ENCODE peak calls at places on chromosome 20, in nine cellular contexts. H is cardiac muscle cell, Z is H9, X is AG04450, M is PC-3, Y is Peyer's patch, N is IMR-90, J is cardiac fibroblast, L is AG04449. R is an unnamed sample.

GRCh38 chr20:6887966-6888365 is 120.5 kb downstream of the BMP2 start:
- DNase-seq in Y (no peak), L (no peak), J (no peak), Z (no peak), M (no peak), H (no peak), N (no peak), X (no peak), R (no peak)

GRCh38 chr20:50735813-50736212 is 4.4 kb downstream of the PARD6B start:
- DNase-seq in L (no peak), X (no peak), Y (no peak), J (no peak), M (peak; percentile 64), N (no peak), Z (no peak), H (no peak), R (no peak)

GRCh38 chr20:62063981-62064787 is 1.5 kb downstream of the TAF4 start:
- DNase-seq in X (no peak), Y (peak; percentile 74), N (no peak), L (no peak), Z (peak; percentile 56), J (peak; percentile 15), H (peak; percentile 56), M (peak; percentile 38), R (no peak)

GRCh38 chr20:16005612-16006493 is 567.4 kb downstream of the KIF16B start:
- DNase-seq in Z (no peak), N (no peak), H (no peak), Y (no peak), J (no peak), X (no peak), M (no peak), L (no peak), R (no peak)

GRCh38 chr20:51434556-51435256 is 107.8 kb downstream of the NFATC2 start:
- DNase-seq in L (peak; percentile 56), Z (no peak), Y (no peak), X (peak; percentile 63), N (peak; percentile 91), M (peak; percentile 84), H (no peak), J (peak; percentile 93), R (no peak)

GRCh38 chr20:54063998-54064676 is 6.3 kb downstream of the BCAS1 start:
- DNase-seq in Z (no peak), Y (no peak), J (no peak), H (no peak), X (no peak), L (no peak), M (no peak), N (no peak), R (no peak)

GRCh38 chr20:64037498-64038213 is 1.7 kb downstream of the C20orf204 start:
- DNase-seq in X (no peak), L (no peak), N (no peak), M (peak; percentile 21), Y (no peak), H (no peak), J (no peak), Z (peak; percentile 75), R (peak; percentile 84)

GRCh38 chr20:14264869-14265268 is 72.5 kb downstream of the FLRT3 start:
- DNase-seq in Y (no peak), X (no peak), N (peak; percentile 37), H (no peak), J (peak; percentile 7), L (peak; percentile 1), M (peak; percentile 53), Z (no peak), R (no peak)

GRCh38 chr20:10949930-10950783 is 276.4 kb upstream of the JAG1 start:
- DNase-seq in X (no peak), M (no peak), Z (no peak), J (no peak), N (no peak), L (no peak), H (no peak), Y (no peak), R (no peak)

DNA sequence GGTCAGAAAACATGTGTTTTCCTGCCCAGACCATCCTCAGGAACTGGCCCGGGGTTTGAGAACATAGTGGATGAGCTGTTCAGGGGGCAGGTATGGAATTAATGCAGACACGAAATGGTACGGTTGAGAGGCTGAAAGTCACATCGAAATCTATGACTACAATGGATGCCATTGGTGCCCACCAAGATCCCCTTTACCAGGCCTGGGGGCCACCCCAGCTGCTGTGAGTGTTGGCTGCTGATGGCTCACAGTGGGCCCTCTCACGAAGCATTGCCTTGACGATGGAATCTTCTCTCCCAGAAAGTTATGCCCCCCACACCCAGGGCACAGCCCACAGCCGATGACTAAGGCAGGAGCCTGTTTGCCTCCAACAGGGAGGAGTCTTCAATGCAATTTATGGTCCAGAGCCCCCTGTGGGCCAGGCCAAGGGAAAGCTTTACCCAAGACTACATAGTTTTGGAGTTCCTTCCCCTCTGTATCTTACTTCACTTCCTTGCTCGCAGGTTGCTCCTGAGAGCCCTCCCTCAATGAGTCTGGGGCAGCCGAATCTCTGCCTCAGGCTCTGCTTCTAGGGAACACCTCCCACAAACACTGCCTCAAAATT is 92.6 kb downstream of the BFSP1 start:
- DNase-seq in Z (peak; percentile 53), X (no peak), L (no peak), M (no peak), H (no peak), Y (no peak), N (no peak), J (no peak), R (no peak)
- TF ChIP-seq CTCF in Z (peak; percentile 52), X (no peak), L (no peak), M (no peak), H (no peak), Y (no peak), N (no peak), J (no peak), R (no peak)

GRCh38 chr20:45448250-45448649 is 21.3 kb upstream of the WFDC2 start:
- DNase-seq in X (no peak), Z (no peak), J (no peak), M (peak; percentile 54), L (no peak), H (no peak), N (no peak), Y (no peak), R (no peak)

GRCh38 chr20:45452238-45452637 is 17.3 kb upstream of the WFDC2 start:
- DNase-seq in M (no peak), J (no peak), N (no peak), Z (no peak), X (no peak), Y (no peak), L (no peak), H (no peak), R (no peak)

GRCh38 chr20:45452772-45453171 is 16.8 kb upstream of the WFDC2 start:
- DNase-seq in M (no peak), X (no peak), Y (no peak), H (no peak), N (no peak), L (no peak), Z (no peak), J (no peak), R (no peak)

GRCh38 chr20:45449528-45449927 is 20.0 kb upstream of the WFDC2 start:
- DNase-seq in Z (no peak), X (no peak), Y (no peak), M (no peak), L (no peak), N (no peak), H (peak; percentile 7), J (no peak), R (no peak)

DNA sequence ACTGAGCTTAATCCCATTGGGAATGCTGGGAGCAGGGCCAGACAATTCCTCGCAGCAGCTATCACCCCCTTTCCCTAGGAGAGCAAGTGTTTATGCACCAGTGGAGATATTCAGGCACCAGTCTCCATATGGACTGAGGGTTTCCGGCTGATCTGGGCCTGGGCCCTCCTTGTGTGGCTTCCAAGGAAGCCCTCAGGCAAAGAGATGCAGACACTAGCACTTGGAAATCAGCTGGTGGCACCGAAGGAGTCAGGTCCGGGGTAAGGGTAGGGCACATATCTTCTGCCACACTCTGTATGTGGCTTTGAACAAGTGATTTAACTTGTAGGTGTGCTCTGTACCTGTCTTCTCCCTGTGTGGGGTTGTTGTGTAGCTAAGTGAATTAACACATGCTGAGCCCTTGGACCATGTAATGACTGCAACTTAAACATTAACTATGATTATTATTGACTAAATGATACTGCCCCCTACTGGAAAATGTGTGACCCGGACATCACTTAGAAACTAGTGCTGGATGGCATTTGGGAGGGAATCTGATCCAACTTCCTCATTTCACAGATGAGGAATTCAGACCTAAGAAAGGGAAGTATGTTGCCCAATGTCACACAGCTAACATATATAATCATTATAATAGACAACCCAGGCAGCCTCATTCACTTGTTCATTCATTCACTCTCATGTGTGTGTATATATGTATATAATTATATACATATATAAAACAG is 19.3 kb upstream of the WFDC2 start:
- DNase-seq in J (peak; percentile 73), L (no peak), N (peak; percentile 51), M (peak; percentile 77), X (no peak), H (peak; percentile 54), Z (peak; percentile 47), Y (no peak), R (peak; percentile 45)
- TF ChIP-seq CTCF in J (peak; percentile 55), L (peak; percentile 49), N (peak; percentile 59), M (peak; percentile 91), X (peak; percentile 62), H (peak; percentile 59), Z (peak; percentile 85), Y (peak; percentile 12), R (peak; percentile 43)

GRCh38 chr20:41748756-41749582 is 130.8 kb upstream of the CHD6 start:
- DNase-seq in N (no peak), Y (no peak), L (no peak), H (no peak), Z (no peak), X (no peak), M (no peak), J (no peak), R (no peak)

GRCh38 chr20:41748051-41748450 is 129.9 kb upstream of the CHD6 start:
- DNase-seq in H (no peak), Y (no peak), Z (no peak), N (no peak), X (no peak), L (no peak), J (no peak), M (no peak), R (no peak)

GRCh38 chr20:41750137-41750536 is 132.0 kb upstream of the CHD6 start:
- DNase-seq in H (no peak), Z (no peak), L (no peak), Y (no peak), M (no peak), N (no peak), X (no peak), J (no peak), R (no peak)

GRCh38 chr20:41747226-41747625 is 129.0 kb upstream of the CHD6 start:
- DNase-seq in X (no peak), H (no peak), M (no peak), N (no peak), J (no peak), L (no peak), Z (no peak), Y (no peak), R (no peak)

GRCh38 chr20:41746635-41747034 is 128.5 kb upstream of the CHD6 start:
- DNase-seq in L (no peak), N (no peak), M (peak; percentile 7), J (no peak), H (no peak), Z (no peak), Y (no peak), X (no peak), R (no peak)
- TF ChIP-seq CTCF in L (no peak), N (no peak), M (no peak), J (no peak), H (no peak), Z (peak; percentile 29), Y (no peak), X (peak; percentile 2), R (no peak)

DNA sequence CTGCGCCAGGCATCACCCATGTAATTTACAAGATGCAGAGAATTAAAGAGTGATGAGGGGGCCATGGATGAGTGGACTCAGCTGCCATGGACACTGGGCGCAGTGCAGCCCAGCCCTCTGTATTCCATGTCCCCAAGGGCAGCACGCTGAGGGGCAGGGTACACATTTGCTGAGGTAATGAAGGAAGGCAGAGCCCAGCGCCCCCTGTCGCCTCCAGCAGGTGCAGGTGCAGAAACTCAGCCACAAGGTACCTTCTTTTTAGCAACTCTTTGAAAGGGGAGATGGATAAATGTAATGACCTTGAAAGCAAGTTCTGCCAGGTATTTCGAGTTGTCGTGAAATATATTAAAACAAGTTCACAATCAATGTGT is 7.1 kb downstream of the CD93 start:
- DNase-seq in Y (no peak), Z (peak; percentile 64), M (peak; percentile 11), H (peak; percentile 32), N (no peak), X (no peak), L (no peak), J (no peak), R (no peak)
- TF ChIP-seq CTCF in Y (no peak), Z (peak; percentile 81), M (peak; percentile 71), H (peak; percentile 38), N (peak; percentile 8), X (peak; percentile 10), L (no peak), J (peak; percentile 9), R (peak; percentile 13)